ENCODE peak calls at places on chromosomes 12 and 14, in nine cellular contexts. J, N, F, W, D, M, Y, P and H are unnamed samples.

GRCh38 chr14:90487462-90487861 is 90.6 kb downstream of the CALM1 start:
- DNase-seq in N (no peak), F (no peak), D (no peak), Y (no peak), J (no peak), W (no peak), M (no peak), P (no peak), H (no peak)

GRCh38 chr14:98433436-98433835 is 838.6 kb downstream of the BCL11B start:
- DNase-seq in W (no peak), Y (no peak), P (no peak), F (no peak), N (no peak), M (no peak), D (peak), J (no peak), H (no peak)

GRCh38 chr14:29078810-29079522 is 312.4 kb downstream of the FOXG1 start:
- DNase-seq in Y (no peak), P (no peak), M (no peak), N (no peak), D (no peak), J (no peak), W (no peak), F (no peak), H (no peak)

GRCh38 chr14:91169951-91170350 is 56.1 kb downstream of the DGLUCY start:
- DNase-seq in J (no peak), W (no peak), P (no peak), F (no peak), D (no peak), N (no peak), Y (no peak), M (no peak), H (no peak)

GRCh38 chr12:114399664-114400211 is 6.2 kb downstream of the TBX5 start:
- DNase-seq in J (no peak), Y (no peak), P (no peak), F (no peak), D (no peak), M (no peak), N (no peak), W (no peak), H (no peak)

GRCh38 chr14:41505491-41505890 is 101.2 kb upstream of the LRFN5 start:
- DNase-seq in M (no peak), D (no peak), W (no peak), J (peak), P (no peak), N (no peak), Y (no peak), F (no peak), H (no peak)

GRCh38 chr14:101367421-101368261 is 193.7 kb upstream of the DIO3 start:
- DNase-seq in N (no peak), W (no peak), J (no peak), D (no peak), F (no peak), Y (no peak), P (no peak), M (no peak), H (no peak)

GRCh38 chr12:7136071-7136470 is 5.9 kb downstream of the CLSTN3 start:
- DNase-seq in W (no peak), N (no peak), J (no peak), F (no peak), P (no peak), D (no peak), M (no peak), Y (no peak), H (no peak)

GRCh38 chr12:51028126-51028810 is 2.1 kb upstream of the SLC11A2 start:
- DNase-seq in Y (peak), W (no peak), P (peak), F (no peak), J (peak), N (no peak), D (peak), M (no peak), H (peak)

GRCh38 chr12:113297214-113297587 is 37.7 kb downstream of the SLC8B1 start:
- DNase-seq in N (no peak), J (no peak), M (no peak), F (no peak), D (no peak), P (no peak), W (no peak), Y (no peak), H (no peak)

GRCh38 chr12:3122841-3123678 is 45.9 kb downstream of the TSPAN9 start:
- DNase-seq in Y (peak), J (peak), F (no peak), W (no peak), M (no peak), P (no peak), D (no peak), N (no peak), H (no peak)

GRCh38 chr14:99698642-99699041 is 14.5 kb downstream of the CYP46A1 start:
- DNase-seq in D (no peak), Y (no peak), W (no peak), N (no peak), J (no peak), P (no peak), F (no peak), M (no peak), H (no peak)

GRCh38 chr12:76060111-76060510 is 24.4 kb downstream of the NAP1L1 start:
- DNase-seq in P (no peak), F (no peak), D (no peak), N (no peak), Y (no peak), M (no peak), J (no peak), W (no peak), H (no peak)

GRCh38 chr12:4190376-4191063 is 83.0 kb upstream of the CCND2 start:
- DNase-seq in F (no peak), W (no peak), N (no peak), P (no peak), M (no peak), Y (no peak), J (no peak), D (no peak), H (no peak)

GRCh38 chr14:54396183-54396492 is 669 bp upstream of the CDKN3 start:
- DNase-seq in N (no peak), Y (no peak), W (no peak), F (no peak), P (no peak), D (no peak), M (no peak), J (no peak), H (no peak)

GRCh38 chr12:94481734-94482133 is 22.1 kb upstream of the CEP83 start:
- DNase-seq in W (no peak), P (no peak), N (no peak), Y (no peak), D (no peak), F (no peak), M (no peak), J (no peak), H (no peak)

GRCh38 chr12:27652174-27652763 is 44.0 kb upstream of the REP15 start:
- DNase-seq in J (peak), W (peak), M (no peak), D (peak), Y (peak), F (peak), N (peak), P (peak), H (peak)

GRCh38 chr12:70393787-70394519 is 27.9 kb downstream of the KCNMB4 start:
- DNase-seq in P (no peak), F (no peak), W (no peak), M (no peak), Y (peak), N (no peak), D (no peak), J (peak), H (no peak)

GRCh38 chr12:27779416-27779815 is 617 bp upstream of the KLHL42 start:
- DNase-seq in Y (no peak), F (no peak), N (no peak), P (no peak), W (peak), M (peak), D (peak), J (peak), H (no peak)

GRCh38 chr12:97301576-97301975 is 161.0 kb upstream of the RMST start:
- DNase-seq in P (no peak), J (no peak), M (no peak), F (no peak), W (no peak), D (no peak), Y (no peak), N (no peak), H (no peak)

GRCh38 chr12:53956914-53957536 is 2.3 kb downstream of the HOXC12 start:
- DNase-seq in M (no peak), W (no peak), Y (no peak), P (no peak), N (no peak), J (no peak), F (no peak), D (no peak), H (no peak)